ENCODE peak calls at places on chromosomes 13 and 19, in eight cellular contexts. One of them, this sample, is unnamed.

GRCh38 chr19:46842791-46843190 is 7.9 kb downstream of the AP2S1 start:
- DNase-seq in stimulated activated CD4-positive, alpha-beta T cell treated with anti-CD3 and anti-CD28 coated beads, TNF-alpha, amount 100 ng/mL, for 48 hours: no peak
- DNase-seq in left cardiac atrium: no peak
- DNase-seq in activated T-helper 9 cell treated with anti-CD3 and anti-CD28 coated beads, Interleukin-2, amount 50 U/mL, for 16 hours: no peak
- DNase-seq in activated CD4-positive, CD25-positive, alpha-beta regulatory T cell: no peak
- DNase-seq in progenitor cell of endocrine pancreas: no peak
- DNase-seq in NT2/D1: no peak
- DNase-seq in mucosa of descending colon: no peak
- DNase-seq in this sample: no peak

GRCh38 chr19:53868091-53868891 is 608 bp downstream of the MYADM start:
- DNase-seq in left cardiac atrium: peak
- DNase-seq in mucosa of descending colon: peak
- DNase-seq in progenitor cell of endocrine pancreas: no peak
- DNase-seq in activated CD4-positive, CD25-positive, alpha-beta regulatory T cell: no peak
- DNase-seq in stimulated activated CD4-positive, alpha-beta T cell treated with anti-CD3 and anti-CD28 coated beads, TNF-alpha, amount 100 ng/mL, for 48 hours: no peak
- DNase-seq in NT2/D1: no peak
- DNase-seq in activated T-helper 9 cell treated with anti-CD3 and anti-CD28 coated beads, Interleukin-2, amount 50 U/mL, for 16 hours: no peak
- DNase-seq in this sample: peak

GRCh38 chr13:80131204-80131603 is 209.7 kb downstream of the SPRY2 start:
- DNase-seq in progenitor cell of endocrine pancreas: peak
- DNase-seq in activated T-helper 9 cell treated with anti-CD3 and anti-CD28 coated beads, Interleukin-2, amount 50 U/mL, for 16 hours: no peak
- DNase-seq in stimulated activated CD4-positive, alpha-beta T cell treated with anti-CD3 and anti-CD28 coated beads, TNF-alpha, amount 100 ng/mL, for 48 hours: no peak
- DNase-seq in NT2/D1: no peak
- DNase-seq in activated CD4-positive, CD25-positive, alpha-beta regulatory T cell: no peak
- DNase-seq in mucosa of descending colon: peak
- DNase-seq in left cardiac atrium: peak
- DNase-seq in this sample: no peak

GRCh38 chr19:37128821-37129177 is 43.7 kb downstream of the ZNF585A start:
- DNase-seq in left cardiac atrium: no peak
- DNase-seq in progenitor cell of endocrine pancreas: no peak
- DNase-seq in stimulated activated CD4-positive, alpha-beta T cell treated with anti-CD3 and anti-CD28 coated beads, TNF-alpha, amount 100 ng/mL, for 48 hours: no peak
- DNase-seq in NT2/D1: no peak
- DNase-seq in activated T-helper 9 cell treated with anti-CD3 and anti-CD28 coated beads, Interleukin-2, amount 50 U/mL, for 16 hours: no peak
- DNase-seq in mucosa of descending colon: no peak
- DNase-seq in activated CD4-positive, CD25-positive, alpha-beta regulatory T cell: no peak
- DNase-seq in this sample: no peak

GRCh38 chr13:74243637-74244526 is 109.7 kb upstream of the KLF12 start:
- DNase-seq in activated CD4-positive, CD25-positive, alpha-beta regulatory T cell: no peak
- DNase-seq in left cardiac atrium: no peak
- DNase-seq in NT2/D1: no peak
- DNase-seq in activated T-helper 9 cell treated with anti-CD3 and anti-CD28 coated beads, Interleukin-2, amount 50 U/mL, for 16 hours: no peak
- DNase-seq in mucosa of descending colon: no peak
- DNase-seq in stimulated activated CD4-positive, alpha-beta T cell treated with anti-CD3 and anti-CD28 coated beads, TNF-alpha, amount 100 ng/mL, for 48 hours: no peak
- DNase-seq in progenitor cell of endocrine pancreas: no peak
- DNase-seq in this sample: no peak

GRCh38 chr19:56765107-56765506 is 75.4 kb downstream of the PEG3 start:
- DNase-seq in activated T-helper 9 cell treated with anti-CD3 and anti-CD28 coated beads, Interleukin-2, amount 50 U/mL, for 16 hours: no peak
- DNase-seq in NT2/D1: peak
- DNase-seq in activated CD4-positive, CD25-positive, alpha-beta regulatory T cell: no peak
- DNase-seq in mucosa of descending colon: no peak
- DNase-seq in stimulated activated CD4-positive, alpha-beta T cell treated with anti-CD3 and anti-CD28 coated beads, TNF-alpha, amount 100 ng/mL, for 48 hours: no peak
- DNase-seq in left cardiac atrium: peak
- DNase-seq in progenitor cell of endocrine pancreas: no peak
- DNase-seq in this sample: no peak

GRCh38 chr19:5865772-5866171 is 4.6 kb downstream of the FUT5 start:
- DNase-seq in activated T-helper 9 cell treated with anti-CD3 and anti-CD28 coated beads, Interleukin-2, amount 50 U/mL, for 16 hours: no peak
- DNase-seq in left cardiac atrium: no peak
- DNase-seq in activated CD4-positive, CD25-positive, alpha-beta regulatory T cell: no peak
- DNase-seq in mucosa of descending colon: no peak
- DNase-seq in progenitor cell of endocrine pancreas: no peak
- DNase-seq in stimulated activated CD4-positive, alpha-beta T cell treated with anti-CD3 and anti-CD28 coated beads, TNF-alpha, amount 100 ng/mL, for 48 hours: no peak
- DNase-seq in NT2/D1: no peak
- DNase-seq in this sample: no peak

GRCh38 chr19:39587496-39587895 is 14.8 kb upstream of the LGALS13 start:
- DNase-seq in mucosa of descending colon: no peak
- DNase-seq in NT2/D1: no peak
- DNase-seq in activated CD4-positive, CD25-positive, alpha-beta regulatory T cell: no peak
- DNase-seq in left cardiac atrium: no peak
- DNase-seq in stimulated activated CD4-positive, alpha-beta T cell treated with anti-CD3 and anti-CD28 coated beads, TNF-alpha, amount 100 ng/mL, for 48 hours: no peak
- DNase-seq in activated T-helper 9 cell treated with anti-CD3 and anti-CD28 coated beads, Interleukin-2, amount 50 U/mL, for 16 hours: no peak
- DNase-seq in progenitor cell of endocrine pancreas: no peak
- DNase-seq in this sample: no peak

GRCh38 chr13:41458187-41458938 is 1.0 kb downstream of the RGCC start:
- DNase-seq in activated T-helper 9 cell treated with anti-CD3 and anti-CD28 coated beads, Interleukin-2, amount 50 U/mL, for 16 hours: peak
- DNase-seq in NT2/D1: no peak
- DNase-seq in activated CD4-positive, CD25-positive, alpha-beta regulatory T cell: peak
- DNase-seq in mucosa of descending colon: peak
- DNase-seq in left cardiac atrium: peak
- DNase-seq in stimulated activated CD4-positive, alpha-beta T cell treated with anti-CD3 and anti-CD28 coated beads, TNF-alpha, amount 100 ng/mL, for 48 hours: no peak
- DNase-seq in progenitor cell of endocrine pancreas: no peak
- DNase-seq in this sample: no peak

GRCh38 chr19:16216744-16217670 is 19.3 kb downstream of the AP1M1 start:
- DNase-seq in activated T-helper 9 cell treated with anti-CD3 and anti-CD28 coated beads, Interleukin-2, amount 50 U/mL, for 16 hours: no peak
- DNase-seq in NT2/D1: no peak
- DNase-seq in activated CD4-positive, CD25-positive, alpha-beta regulatory T cell: no peak
- DNase-seq in left cardiac atrium: no peak
- DNase-seq in stimulated activated CD4-positive, alpha-beta T cell treated with anti-CD3 and anti-CD28 coated beads, TNF-alpha, amount 100 ng/mL, for 48 hours: no peak
- DNase-seq in mucosa of descending colon: no peak
- DNase-seq in progenitor cell of endocrine pancreas: no peak
- DNase-seq in this sample: no peak

GRCh38 chr19:28793391-28794168 is 419.4 kb downstream of the UQCRFS1 start:
- DNase-seq in stimulated activated CD4-positive, alpha-beta T cell treated with anti-CD3 and anti-CD28 coated beads, TNF-alpha, amount 100 ng/mL, for 48 hours: no peak
- DNase-seq in progenitor cell of endocrine pancreas: peak
- DNase-seq in activated CD4-positive, CD25-positive, alpha-beta regulatory T cell: no peak
- DNase-seq in NT2/D1: peak
- DNase-seq in mucosa of descending colon: peak
- DNase-seq in left cardiac atrium: no peak
- DNase-seq in activated T-helper 9 cell treated with anti-CD3 and anti-CD28 coated beads, Interleukin-2, amount 50 U/mL, for 16 hours: no peak
- DNase-seq in this sample: no peak

GRCh38 chr19:24065243-24065642 is 21.7 kb upstream of the ZNF254 start:
- DNase-seq in stimulated activated CD4-positive, alpha-beta T cell treated with anti-CD3 and anti-CD28 coated beads, TNF-alpha, amount 100 ng/mL, for 48 hours: no peak
- DNase-seq in left cardiac atrium: no peak
- DNase-seq in activated CD4-positive, CD25-positive, alpha-beta regulatory T cell: no peak
- DNase-seq in progenitor cell of endocrine pancreas: no peak
- DNase-seq in activated T-helper 9 cell treated with anti-CD3 and anti-CD28 coated beads, Interleukin-2, amount 50 U/mL, for 16 hours: no peak
- DNase-seq in NT2/D1: no peak
- DNase-seq in mucosa of descending colon: no peak
- DNase-seq in this sample: no peak

GRCh38 chr13:20680416-20681080 is 23.0 kb upstream of the IL17D start:
- DNase-seq in activated CD4-positive, CD25-positive, alpha-beta regulatory T cell: no peak
- DNase-seq in left cardiac atrium: no peak
- DNase-seq in NT2/D1: no peak
- DNase-seq in stimulated activated CD4-positive, alpha-beta T cell treated with anti-CD3 and anti-CD28 coated beads, TNF-alpha, amount 100 ng/mL, for 48 hours: no peak
- DNase-seq in mucosa of descending colon: no peak
- DNase-seq in progenitor cell of endocrine pancreas: no peak
- DNase-seq in activated T-helper 9 cell treated with anti-CD3 and anti-CD28 coated beads, Interleukin-2, amount 50 U/mL, for 16 hours: no peak
- DNase-seq in this sample: no peak

GRCh38 chr19:7262470-7262869 is 31.7 kb downstream of the INSR start:
- DNase-seq in stimulated activated CD4-positive, alpha-beta T cell treated with anti-CD3 and anti-CD28 coated beads, TNF-alpha, amount 100 ng/mL, for 48 hours: no peak
- DNase-seq in mucosa of descending colon: no peak
- DNase-seq in activated CD4-positive, CD25-positive, alpha-beta regulatory T cell: no peak
- DNase-seq in left cardiac atrium: no peak
- DNase-seq in progenitor cell of endocrine pancreas: no peak
- DNase-seq in NT2/D1: no peak
- DNase-seq in activated T-helper 9 cell treated with anti-CD3 and anti-CD28 coated beads, Interleukin-2, amount 50 U/mL, for 16 hours: no peak
- DNase-seq in this sample: no peak

GRCh38 chr19:38869836-38870607 is 8.1 kb downstream of the RINL start:
- DNase-seq in activated T-helper 9 cell treated with anti-CD3 and anti-CD28 coated beads, Interleukin-2, amount 50 U/mL, for 16 hours: peak
- DNase-seq in activated CD4-positive, CD25-positive, alpha-beta regulatory T cell: peak
- DNase-seq in stimulated activated CD4-positive, alpha-beta T cell treated with anti-CD3 and anti-CD28 coated beads, TNF-alpha, amount 100 ng/mL, for 48 hours: peak
- DNase-seq in left cardiac atrium: peak
- DNase-seq in mucosa of descending colon: peak
- DNase-seq in progenitor cell of endocrine pancreas: peak
- DNase-seq in NT2/D1: no peak
- DNase-seq in this sample: peak

GRCh38 chr19:17510220-17510993 is 1.0 kb upstream of the PGLS start:
- DNase-seq in NT2/D1: no peak
- DNase-seq in activated CD4-positive, CD25-positive, alpha-beta regulatory T cell: no peak
- DNase-seq in mucosa of descending colon: no peak
- DNase-seq in activated T-helper 9 cell treated with anti-CD3 and anti-CD28 coated beads, Interleukin-2, amount 50 U/mL, for 16 hours: no peak
- DNase-seq in stimulated activated CD4-positive, alpha-beta T cell treated with anti-CD3 and anti-CD28 coated beads, TNF-alpha, amount 100 ng/mL, for 48 hours: no peak
- DNase-seq in progenitor cell of endocrine pancreas: no peak
- DNase-seq in left cardiac atrium: no peak
- DNase-seq in this sample: no peak